ENCODE peak calls at places on chromosomes 5 and 9, in ten cellular contexts. U is HuH-7.5; V is effector memory CD4-positive, alpha-beta T cell; C is BE2C; W is CD4-positive, alpha-beta T cell; J is activated CD8-positive, alpha-beta T cell treated with anti-CD3 and anti-CD28 coated beads, Interleukin-2, amount 10 ng/mL, durations not matched to agents 7 days and 5 days; A is NCI-H1105; X is T-cell; K is LHCN-M2; O is BJ. H is an unnamed sample.

GRCh38 chr9:99305820-99306811 is 84.0 kb downstream of the SEC61B start:
- DNase-seq in W (no peak), C (no peak), U (no peak), J (no peak), X (no peak), K (no peak), O (no peak), A (no peak), V (no peak), H (no peak)

GRCh38 chr9:29044959-29045358 is 1471.7 kb upstream of the C9orf72 start:
- DNase-seq in K (peak), O (no peak), W (no peak), X (no peak), U (no peak), A (no peak), V (no peak), J (no peak), C (no peak), H (no peak)

GRCh38 chr5:57482671-57483106 is at the start of gene ACTBL2:
- DNase-seq in J (no peak), K (no peak), C (no peak), W (no peak), U (no peak), V (no peak), A (no peak), X (no peak), O (peak), H (no peak)

GRCh38 chr9:76213751-76214150 is 180.5 kb downstream of the RFK start:
- DNase-seq in U (no peak), X (no peak), V (no peak), C (no peak), K (no peak), O (no peak), J (no peak), W (no peak), A (no peak), H (no peak)

GRCh38 chr5:7464182-7464581 is 68.2 kb downstream of the ADCY2 start:
- DNase-seq in X (no peak), C (no peak), V (no peak), O (no peak), A (no peak), W (no peak), J (no peak), K (no peak), U (no peak), H (no peak)

GRCh38 chr9:911003-911402 is 65.5 kb upstream of the DMRT3 start:
- DNase-seq in J (no peak), O (no peak), X (no peak), V (no peak), A (no peak), K (no peak), U (no peak), W (no peak), C (no peak), H (no peak)

GRCh38 chr5:170389250-170389902 is at the start of gene KCNMB1:
- DNase-seq in V (no peak), O (no peak), A (no peak), J (no peak), C (no peak), W (no peak), U (no peak), X (no peak), K (no peak), H (no peak)

GRCh38 chr5:104652271-104652861 is 1089.8 kb upstream of the NUDT12 start:
- DNase-seq in A (no peak), O (no peak), U (no peak), J (no peak), K (no peak), X (no peak), C (no peak), V (no peak), W (no peak), H (no peak)

GRCh38 chr5:173868096-173868879 is 19.9 kb upstream of the CPEB4 start:
- DNase-seq in K (peak), A (no peak), O (no peak), X (no peak), V (no peak), U (no peak), J (no peak), C (no peak), W (no peak), H (no peak)

GRCh38 chr5:169979871-169980270 is 424 bp downstream of the INSYN2B start:
- DNase-seq in U (no peak), W (no peak), C (no peak), O (no peak), A (no peak), J (no peak), K (no peak), X (no peak), V (no peak), H (no peak)

GRCh38 chr9:76911971-76912370 is 6.1 kb upstream of the PRUNE2 start:
- DNase-seq in O (no peak), J (no peak), A (no peak), V (no peak), X (no peak), C (no peak), W (no peak), K (no peak), U (no peak), H (no peak)

GRCh38 chr9:137280478-137281344 is 3.2 kb downstream of the TOR4A start:
- DNase-seq in U (no peak), K (no peak), C (peak), A (no peak), J (no peak), W (no peak), X (no peak), O (no peak), V (no peak), H (peak)